ENCODE peak calls at places on chromosomes 3 and 15, in six cellular contexts. K is mesendoderm, G is IMR-90, W is H9, O is H1, P is neuronal stem cell. J is an unnamed sample.

GRCh38 chr3:141426404-141427034 is 58.2 kb downstream of the ZBTB38 start:
- DNase-seq in G (peak), P (no peak), K (peak), O (no peak), W (no peak), J (peak)

GRCh38 chr15:77219846-77220245 is 148.9 kb upstream of the TSPAN3 start:
- DNase-seq in P (no peak), O (no peak), K (no peak), W (no peak), G (no peak), J (no peak)

GRCh38 chr3:97636465-97636864 is 128.1 kb upstream of the ARL6 start:
- DNase-seq in W (no peak), O (no peak), P (no peak), G (no peak), K (no peak), J (no peak)

GRCh38 chr3:8606666-8607065 is 37.9 kb downstream of the SSUH2 start:
- DNase-seq in K (peak), O (no peak), W (no peak), G (no peak), P (no peak), J (peak)

GRCh38 chr15:87841426-87841998 is 415.0 kb downstream of the NTRK3 start:
- DNase-seq in P (no peak), W (no peak), G (no peak), O (no peak), K (no peak), J (no peak)

GRCh38 chr3:141972394-141972793 is 96.0 kb downstream of the ATP1B3 start:
- DNase-seq in P (no peak), G (no peak), K (peak), O (no peak), W (no peak), J (no peak)

GRCh38 chr3:12744326-12744725 is 14.7 kb downstream of the TMEM40 start:
- DNase-seq in W (no peak), G (no peak), K (no peak), O (no peak), P (no peak), J (no peak)

GRCh38 chr3:189773056-189773455 is 141.9 kb downstream of the TP63 start:
- DNase-seq in W (no peak), P (no peak), G (peak), O (no peak), K (no peak), J (peak)

GRCh38 chr15:34318277-34319079 is 19.1 kb downstream of the SLC12A6 start:
- DNase-seq in P (peak), O (no peak), G (peak), W (peak), K (peak), J (peak)

GRCh38 chr3:137687181-137687880 is 76.8 kb upstream of the SOX14 start:
- DNase-seq in G (no peak), O (no peak), P (no peak), K (peak), W (no peak), J (no peak)

GRCh38 chr15:94924971-94925593 is 693.7 kb downstream of the MCTP2 start:
- DNase-seq in G (no peak), W (no peak), K (no peak), O (no peak), P (no peak), J (no peak)

GRCh38 chr15:41462396-41462795 is 31.3 kb upstream of the ITPKA start:
- DNase-seq in O (no peak), K (no peak), P (no peak), G (peak), W (no peak), J (peak)

GRCh38 chr3:175941352-175941751 is 1082.2 kb downstream of the NAALADL2 start:
- DNase-seq in O (no peak), P (no peak), W (peak), K (peak), G (no peak), J (no peak)

GRCh38 chr3:60742606-60743145 is 508.6 kb downstream of the FHIT start:
- DNase-seq in G (peak), W (peak), P (peak), K (peak), O (peak), J (peak)

GRCh38 chr15:37973856-37974255 is 39.4 kb downstream of the TMCO5A start:
- DNase-seq in G (peak), W (no peak), K (no peak), O (no peak), P (no peak), J (peak)

DNA sequence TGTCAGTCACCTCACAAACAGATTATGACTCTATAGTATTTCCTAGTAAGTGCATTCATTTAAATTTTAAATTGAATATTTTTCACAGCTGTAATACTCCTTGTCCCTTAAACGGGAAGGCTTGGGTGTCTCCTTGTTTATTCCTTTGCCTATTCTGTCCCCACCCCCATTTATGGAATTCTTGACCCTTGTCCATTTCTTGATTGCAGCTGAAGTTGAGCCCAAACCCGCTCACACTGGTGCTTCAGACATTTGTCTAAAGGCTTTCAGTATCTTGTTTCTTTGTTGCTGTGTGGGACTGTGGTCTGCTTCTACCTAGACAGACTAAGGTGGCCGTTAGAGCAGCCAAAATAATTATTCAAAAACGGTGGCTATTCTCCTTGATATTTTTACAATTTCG is 449.7 kb downstream of the FOXP1 start:
- DNase-seq in O (no peak), P (no peak), K (no peak), G (no peak), W (no peak), J (no peak)
- H2BK15ac ChIP-seq in O (no peak), P (no peak), K (no peak), G (no peak), W (no peak), J (no peak)

DNA sequence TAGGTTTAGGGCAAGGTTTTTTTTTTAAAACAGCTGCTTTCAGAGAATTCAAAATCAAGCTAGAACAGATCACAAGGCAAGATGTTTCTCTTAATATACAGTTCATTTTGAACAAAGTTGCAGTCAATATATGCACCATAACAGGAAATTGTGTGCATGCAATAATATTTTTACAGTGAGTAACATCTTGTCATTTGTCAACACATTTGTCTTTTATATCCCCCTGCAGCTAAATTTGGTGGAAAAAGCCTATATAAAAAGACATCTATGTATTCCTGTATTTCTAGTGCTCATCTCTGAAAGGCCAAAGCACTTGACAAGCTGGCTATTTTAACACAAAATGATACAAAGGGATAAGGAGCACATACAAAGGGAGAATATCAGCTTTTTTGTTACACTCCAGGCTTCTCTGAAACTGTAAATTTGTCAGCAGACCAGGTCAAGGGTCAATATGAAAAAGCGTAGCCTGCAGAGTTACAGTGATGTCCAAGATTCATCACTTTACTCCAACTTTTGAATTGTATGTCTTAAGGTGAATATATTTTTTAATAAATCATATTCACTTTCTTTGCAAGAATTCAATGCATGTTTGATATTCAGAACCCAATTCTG is 146.4 kb upstream of the DPH6 start:
- DNase-seq in K (no peak), O (no peak), W (no peak), G (no peak), P (no peak), J (no peak)
- H3K4me2 ChIP-seq in K (no peak), O (no peak), W (no peak), G (no peak), P (no peak), J (no peak)

GRCh38 chr3:170494766-170495165 is 76.1 kb downstream of the CLDN11 start:
- DNase-seq in G (peak), P (no peak), O (no peak), K (no peak), W (no peak), J (no peak)

GRCh38 chr3:170488802-170489201 is 70.1 kb downstream of the CLDN11 start:
- DNase-seq in G (peak), K (no peak), W (no peak), O (no peak), P (no peak), J (peak)

GRCh38 chr3:170493712-170494182 is 75.1 kb downstream of the CLDN11 start:
- DNase-seq in K (no peak), P (no peak), W (no peak), G (peak), O (no peak), J (peak)

GRCh38 chr3:170490828-170491560 is 72.3 kb downstream of the CLDN11 start:
- DNase-seq in G (no peak), O (no peak), K (no peak), P (no peak), W (no peak), J (no peak)

DNA sequence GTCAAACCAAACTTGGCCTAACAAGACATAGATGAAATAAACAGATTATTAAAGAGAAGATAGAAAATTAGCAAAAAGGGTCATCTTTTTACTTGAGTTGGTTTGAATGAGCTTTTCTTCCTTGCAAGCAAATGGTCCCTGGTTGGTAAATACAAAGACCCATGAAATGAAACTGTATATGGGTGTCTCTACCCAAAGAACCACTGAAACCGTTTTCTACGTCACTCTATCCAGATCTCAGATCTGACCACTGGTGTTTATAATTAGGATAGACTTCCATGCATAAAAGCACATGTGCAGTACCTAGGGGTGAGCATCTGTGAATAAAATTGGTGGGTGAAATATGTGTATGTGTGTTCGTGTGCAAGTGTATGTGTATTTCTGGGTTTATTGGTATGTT is 73.2 kb downstream of the CLDN11 start:
- DNase-seq in G (no peak), O (no peak), W (no peak), K (no peak), P (no peak), J (no peak)
- H2BK15ac ChIP-seq in G (no peak), O (no peak), W (no peak), K (no peak), P (no peak), J (no peak)

DNA sequence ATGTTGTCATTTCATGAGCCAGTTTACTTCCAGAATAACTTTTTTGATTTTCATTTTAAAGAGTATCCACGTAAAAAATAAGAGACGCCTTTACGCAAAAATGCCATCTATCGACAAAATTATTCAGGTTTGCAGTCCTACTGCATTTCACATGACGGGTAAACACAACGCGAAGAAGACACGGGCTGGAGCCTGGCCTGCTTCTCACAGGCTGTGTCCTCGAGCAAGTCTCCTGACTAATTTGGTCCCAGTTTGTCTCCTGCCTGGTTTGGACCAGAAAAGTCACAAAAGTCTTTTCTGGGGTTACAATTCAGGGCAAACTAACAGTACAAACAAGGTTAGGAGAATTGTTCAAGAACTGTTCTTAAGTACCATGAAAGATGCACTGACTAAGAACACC is 51.7 kb downstream of the CHSY1 start:
- DNase-seq in W (no peak), P (no peak), G (no peak), K (no peak), O (no peak), J (no peak)
- H3K4me2 ChIP-seq in W (no peak), P (no peak), G (peak), K (no peak), O (peak), J (no peak)

GRCh38 chr3:152718810-152719209 is 116.1 kb upstream of the P2RY1 start:
- DNase-seq in K (no peak), O (no peak), W (no peak), G (no peak), P (no peak), J (peak)

GRCh38 chr3:152709659-152710058 is 125.3 kb upstream of the P2RY1 start:
- DNase-seq in W (no peak), K (no peak), O (no peak), P (no peak), G (no peak), J (no peak)

GRCh38 chr3:152717252-152717651 is 117.7 kb upstream of the P2RY1 start:
- DNase-seq in P (no peak), K (peak), G (no peak), W (no peak), O (no peak), J (peak)

GRCh38 chr3:152719264-152719663 is 115.7 kb upstream of the P2RY1 start:
- DNase-seq in O (no peak), K (peak), G (peak), W (no peak), P (no peak), J (peak)

DNA sequence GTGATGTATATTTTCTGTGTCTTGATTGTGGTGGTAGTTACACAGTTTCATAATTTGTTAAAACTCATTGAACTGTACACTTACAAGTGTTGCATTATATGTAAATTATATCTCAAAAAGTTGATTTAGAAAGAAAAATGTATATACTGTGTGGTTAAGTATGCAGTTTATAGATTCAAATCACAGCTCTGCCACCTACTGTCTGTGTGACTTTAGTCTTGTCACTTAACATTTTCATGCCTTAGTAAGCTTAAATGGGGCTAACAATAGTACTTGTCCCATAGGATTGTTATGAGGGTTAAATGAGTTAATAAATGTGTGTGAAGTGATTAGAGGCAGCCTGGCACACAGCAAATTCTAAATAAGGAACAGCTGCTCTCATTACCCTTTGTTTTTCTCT is 120.9 kb upstream of the P2RY1 start:
- DNase-seq in G (no peak), K (no peak), O (no peak), W (no peak), P (no peak), J (no peak)
- H2BK15ac ChIP-seq in G (no peak), K (no peak), O (no peak), W (no peak), P (no peak), J (no peak)

DNA sequence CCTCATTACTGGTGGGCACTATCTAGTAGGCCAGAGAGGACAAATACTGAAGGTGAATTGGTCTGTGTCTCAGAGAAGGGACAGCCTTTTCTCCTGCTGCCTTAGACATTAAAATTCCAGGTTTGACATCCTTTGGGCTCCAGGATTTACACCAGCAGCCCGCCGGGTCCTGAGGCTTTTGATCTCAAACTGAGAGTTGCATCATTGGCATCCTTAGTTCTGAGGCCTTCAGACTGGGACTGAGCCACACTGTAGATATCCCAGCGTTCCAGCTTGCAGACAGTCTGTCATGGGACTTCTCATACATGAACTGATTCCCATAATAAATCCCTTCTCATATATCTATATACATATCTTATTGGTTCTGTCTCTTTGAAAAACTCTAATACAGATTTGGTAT is 77.4 kb downstream of the LRRC28 start:
- DNase-seq in W (no peak), P (no peak), G (no peak), K (peak), O (no peak), J (no peak)
- H3K4me2 ChIP-seq in W (no peak), P (no peak), G (no peak), K (no peak), O (no peak), J (no peak)

DNA sequence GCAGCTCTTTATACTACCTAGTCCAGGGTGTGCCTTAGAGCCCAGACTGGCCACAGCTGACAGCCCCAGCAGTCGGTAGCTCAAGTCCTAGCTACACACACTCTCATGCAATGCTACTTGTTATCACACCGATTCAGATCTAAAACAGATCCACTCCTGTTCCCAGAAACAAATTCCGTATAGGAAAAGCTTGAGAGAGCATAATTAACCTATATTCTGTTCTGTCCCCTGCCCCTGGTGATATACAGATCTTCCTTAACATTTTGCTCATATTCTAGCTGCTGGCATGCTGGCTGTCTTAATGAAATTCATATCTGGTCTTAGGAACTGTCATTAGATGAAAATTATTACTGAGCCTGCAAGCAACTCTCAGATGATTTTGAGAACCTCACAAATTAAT is 204.3 kb downstream of the SOX2 start:
- DNase-seq in W (no peak), G (no peak), K (no peak), P (no peak), O (no peak), J (no peak)
- H2BK15ac ChIP-seq in W (no peak), G (no peak), K (no peak), P (no peak), O (no peak), J (no peak)

GRCh38 chr3:184022323-184022722 is 4.6 kb upstream of the ABCC5 start:
- DNase-seq in K (no peak), G (no peak), W (no peak), O (no peak), P (no peak), J (no peak)
- H3K4me2 ChIP-seq in K (no peak), G (no peak), W (no peak), O (no peak), P (no peak), J (no peak)

J was measured in mesenchymal stem cell.